ENCODE peak calls at places on chromosomes 3 and 15, in five cellular contexts. N, M, H, D and V are unnamed samples.

GRCh38 chr3:18454766-18455165 is 29.6 kb upstream of the SATB1 start:
- DNase-seq in N (no peak), D (no peak), H (no peak), M (no peak), V (no peak)

GRCh38 chr3:3170998-3171397 is 8.5 kb downstream of the CRBN start:
- DNase-seq in H (no peak), M (peak; percentile 11), N (no peak), D (no peak), V (no peak)

GRCh38 chr3:180615954-180616353 is 14.0 kb downstream of the TTC14 start:
- DNase-seq in M (no peak), H (no peak), N (no peak), D (no peak), V (no peak)

GRCh38 chr15:89117790-89118189 is 29.5 kb downstream of the ABHD2 start:
- DNase-seq in N (no peak), H (no peak), M (no peak), D (no peak), V (no peak)

GRCh38 chr3:55164876-55165275 is 237.0 kb upstream of the LRTM1 start:
- DNase-seq in D (no peak), M (no peak), N (no peak), H (no peak), V (no peak)

GRCh38 chr15:40906947-40907802 is 12.9 kb downstream of the VPS18 start:
- DNase-seq in N (no peak), H (peak; percentile 75), M (peak; percentile 35), D (no peak), V (no peak)

GRCh38 chr3:97958396-97958795 is 13.8 kb downstream of the RIOX2 start:
- DNase-seq in N (no peak), D (no peak), H (no peak), M (no peak), V (no peak)

GRCh38 chr3:140552898-140553297 is 125.0 kb upstream of the TRIM42 start:
- DNase-seq in N (no peak), M (peak; percentile 65), H (no peak), D (no peak), V (no peak)

GRCh38 chr15:74809951-74810350 is 2.7 kb upstream of the LMAN1L start:
- DNase-seq in N (no peak), H (no peak), M (no peak), D (no peak), V (no peak)

GRCh38 chr3:152380048-152380447 is 111.3 kb downstream of the MBNL1 start:
- DNase-seq in M (no peak), D (no peak), N (no peak), H (no peak), V (no peak)

GRCh38 chr3:72346526-72346926 is 501.7 kb downstream of the SHQ1 start:
- DNase-seq in M (peak; percentile 96), N (peak; percentile 88), D (no peak), H (no peak), V (peak; percentile 80)

GRCh38 chr3:28247286-28247685 is 5.9 kb downstream of the CMC1 start:
- DNase-seq in H (no peak), M (no peak), D (no peak), N (no peak), V (no peak)

GRCh38 chr15:96326551-96327154 is 3.8 kb upstream of the NR2F2 start:
- DNase-seq in H (no peak), M (peak; percentile 62), D (no peak), N (no peak), V (no peak)

GRCh38 chr3:119380697-119381096 is 82.7 kb downstream of the TMEM39A start:
- DNase-seq in H (no peak), M (no peak), D (no peak), N (no peak), V (no peak)
- TF ChIP-seq CTCF in H (no peak), M (no peak), D (no peak), N (peak; percentile 13), V (no peak)

GRCh38 chr15:69045810-69046209 is 31.3 kb downstream of the NOX5 start:
- DNase-seq in M (peak; percentile 41), H (no peak), N (peak; percentile 17), D (peak; percentile 35), V (no peak)
- TF ChIP-seq CTCF in M (no peak), H (no peak), N (peak; percentile 51), D (no peak), V (peak; percentile 41)

DNA sequence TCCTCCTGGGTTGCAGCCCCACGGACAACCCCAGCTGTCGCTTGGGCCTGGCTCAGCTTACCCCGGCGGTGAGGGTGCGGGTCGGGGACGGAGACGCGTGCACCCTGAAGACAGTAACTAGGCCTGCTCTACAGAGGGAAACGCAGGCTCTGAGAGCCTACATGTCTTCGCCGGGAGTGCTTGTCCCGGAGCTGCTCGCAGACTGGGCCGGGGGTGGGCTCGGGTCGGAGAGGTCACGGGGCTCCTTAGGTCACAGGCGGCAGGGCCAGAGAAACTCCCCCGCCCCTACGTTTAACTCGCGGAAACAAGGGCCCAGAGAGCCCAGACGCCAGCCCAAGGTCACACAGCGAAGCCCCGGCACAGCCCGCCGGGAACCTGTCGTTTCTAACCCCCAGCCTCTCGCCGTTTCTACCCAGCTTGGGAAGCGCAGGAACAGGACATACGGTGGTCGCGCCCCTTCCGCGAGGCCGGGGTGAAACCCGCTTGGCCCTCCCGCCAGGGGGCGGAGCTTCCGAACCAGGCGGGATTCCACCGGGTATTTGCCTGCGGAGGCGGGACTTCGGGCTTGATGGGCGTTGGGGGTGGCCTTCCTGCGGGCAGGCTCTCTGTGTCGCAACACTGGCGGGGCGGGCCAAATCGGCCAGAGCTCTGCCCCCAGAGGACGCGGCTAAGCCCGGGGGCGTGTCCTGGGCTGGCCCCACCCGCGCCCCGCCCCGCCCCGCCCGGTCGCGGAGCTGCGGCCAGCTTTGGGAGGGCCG is at the start of gene HDAC11:
- DNase-seq in H (peak; percentile 99), D (peak; percentile 98), M (peak; percentile 94), N (peak; percentile 88), V (peak; percentile 77)
- TF ChIP-seq CTCF in H (peak; percentile 48), D (peak; percentile 19), M (no peak), N (no peak), V (peak; percentile 7)

GRCh38 chr15:76866716-76867321 is 38.3 kb downstream of the SCAPER start:
- DNase-seq in D (peak; percentile 5), M (peak; percentile 5), N (no peak), H (peak; percentile 9), V (no peak)
- TF ChIP-seq CTCF in D (peak; percentile 71), M (peak; percentile 30), N (peak; percentile 66), H (peak; percentile 6), V (peak; percentile 38)